ENCODE peak calls at places on chromosomes 13 and 19, in seven cellular contexts. Q is DMS153, Z is endothelial cell, S is ACHN, C is NCI-H1436, Y is progenitor cell of endocrine pancreas, V is NCI-H774. W is an unnamed sample.

GRCh38 chr13:31160857-31161582 is 684 bp downstream of the HSPH1 start:
- DNase-seq in Q (no peak), Z (peak), S (peak), C (no peak), Y (peak), V (no peak), W (peak)

GRCh38 chr13:74128171-74128767 is 5.9 kb downstream of the KLF12 start:
- DNase-seq in Q (no peak), Z (no peak), S (no peak), C (no peak), Y (no peak), V (no peak), W (no peak)

GRCh38 chr13:34833562-34834182 is 108.4 kb upstream of the NBEA start:
- DNase-seq in Q (no peak), Z (no peak), S (peak), C (no peak), Y (no peak), V (no peak), W (no peak)

GRCh38 chr19:6752257-6753177 is 13.0 kb downstream of the TRIP10 start:
- DNase-seq in Q (no peak), Z (peak), S (no peak), C (no peak), Y (peak), V (no peak), W (no peak)

GRCh38 chr13:95300625-95301134 is 571 bp downstream of the ABCC4 start:
- DNase-seq in Q (no peak), Z (peak), S (peak), C (no peak), Y (peak), V (no peak), W (peak)

GRCh38 chr13:27960362-27961226 is 8.5 kb downstream of the CDX2 start:
- DNase-seq in Q (peak), Z (peak), S (peak), C (peak), Y (peak), V (peak), W (peak)

GRCh38 chr13:57003682-57004081 is 137.0 kb upstream of the PRR20A start:
- DNase-seq in Q (no peak), Z (no peak), S (no peak), C (no peak), Y (no peak), V (no peak), W (no peak)

GRCh38 chr19:45716314-45717130 is 14.2 kb downstream of the FBXO46 start:
- DNase-seq in Q (no peak), Z (no peak), S (peak), C (no peak), Y (no peak), V (no peak), W (no peak)

GRCh38 chr13:22031702-22032286 is 360.9 kb downstream of the FGF9 start:
- DNase-seq in Q (no peak), Z (no peak), S (no peak), C (no peak), Y (no peak), V (no peak), W (no peak)

GRCh38 chr13:84896128-84896527 is 903.1 kb downstream of the SLITRK6 start:
- DNase-seq in Q (peak), Z (peak), S (peak), C (peak), Y (peak), V (no peak), W (peak)

GRCh38 chr13:110103479-110103878 is 203.5 kb downstream of the COL4A1 start:
- DNase-seq in Q (no peak), Z (no peak), S (no peak), C (no peak), Y (no peak), V (no peak), W (no peak)

GRCh38 chr13:93690139-93690538 is 463.5 kb downstream of the GPC6 start:
- DNase-seq in Q (no peak), Z (peak), S (peak), C (no peak), Y (no peak), V (no peak), W (peak)

GRCh38 chr13:45276887-45277286 is 64.1 kb downstream of the TPT1 start:
- DNase-seq in Q (no peak), Z (no peak), S (no peak), C (no peak), Y (no peak), V (no peak), W (no peak)

GRCh38 chr13:93882086-93882651 is 597.3 kb downstream of the DCT start:
- DNase-seq in Q (no peak), Z (no peak), S (no peak), C (no peak), Y (no peak), V (no peak), W (no peak)

GRCh38 chr13:113058988-113059850 is 46.4 kb upstream of the F7 start:
- DNase-seq in Q (no peak), Z (no peak), S (no peak), C (no peak), Y (no peak), V (no peak), W (no peak)

GRCh38 chr13:110536006-110536693 is 25.4 kb downstream of the RAB20 start:
- DNase-seq in Q (no peak), Z (no peak), S (no peak), C (no peak), Y (no peak), V (no peak), W (no peak)

GRCh38 chr13:100128838-100129237 is 39.9 kb downstream of the PCCA start:
- DNase-seq in Q (no peak), Z (no peak), S (no peak), C (no peak), Y (no peak), V (no peak), W (no peak)

GRCh38 chr13:90171649-90172048 is 1175.8 kb upstream of the MIR17HG start:
- DNase-seq in Q (no peak), Z (no peak), S (no peak), C (no peak), Y (no peak), V (no peak), W (no peak)

GRCh38 chr19:15869109-15869555 is 28.7 kb downstream of the CYP4F2 start:
- DNase-seq in Q (peak), Z (no peak), S (peak), C (no peak), Y (no peak), V (peak), W (no peak)

GRCh38 chr19:56111601-56112312 is 9.3 kb downstream of the ZNF787 start:
- DNase-seq in Q (no peak), Z (no peak), S (no peak), C (peak), Y (no peak), V (no peak), W (no peak)

GRCh38 chr13:21034602-21035190 is 26.7 kb downstream of the LATS2 start:
- DNase-seq in Q (no peak), Z (peak), S (no peak), C (no peak), Y (no peak), V (no peak), W (no peak)

GRCh38 chr19:54448774-54449700 is at the start of gene LENG8:
- DNase-seq in Q (peak), Z (peak), S (peak), C (peak), Y (peak), V (peak), W (peak)

GRCh38 chr19:34794289-34794960 is 21.4 kb upstream of the ZNF599 start:
- DNase-seq in Q (no peak), Z (no peak), S (no peak), C (no peak), Y (no peak), V (no peak), W (no peak)

GRCh38 chr13:21048901-21049655 is 12.3 kb downstream of the LATS2 start:
- DNase-seq in Q (no peak), Z (no peak), S (no peak), C (no peak), Y (no peak), V (no peak), W (no peak)

W was measured in neural crest cell.